ENCODE peak calls at places on chromosome 3, in six cellular contexts. One of them, this sample, is unnamed.
A peak's percentile ranks its signal among the peaks of the same experiment; 100 is the strongest.

GRCh38 chr3:11846281-11847034 is at the start of gene TAMM41:
- DNase-seq in left lung: peak; percentile 95
- DNase-seq in MCF 10A: peak; percentile 90
- DNase-seq in NCI-H460: peak; percentile 83
- DNase-seq in A172: peak; percentile 81
- DNase-seq in left colon: peak; percentile 92
- DNase-seq in this sample: peak; percentile 94

GRCh38 chr3:138463724-138464489 is 29.5 kb downstream of the ESYT3 start:
- DNase-seq in left lung: no peak
- DNase-seq in NCI-H460: no peak
- DNase-seq in A172: no peak
- DNase-seq in left colon: no peak
- DNase-seq in MCF 10A: no peak
- DNase-seq in this sample: no peak

GRCh38 chr3:151430821-151431484 is 29.9 kb downstream of the IGSF10 start:
- DNase-seq in MCF 10A: peak; percentile 62
- DNase-seq in NCI-H460: no peak
- DNase-seq in left lung: no peak
- DNase-seq in A172: no peak
- DNase-seq in left colon: no peak
- DNase-seq in this sample: no peak

GRCh38 chr3:14775574-14775973 is 43.2 kb upstream of the FGD5 start:
- DNase-seq in left colon: no peak
- DNase-seq in MCF 10A: no peak
- DNase-seq in NCI-H460: no peak
- DNase-seq in left lung: no peak
- DNase-seq in A172: no peak
- DNase-seq in this sample: peak; percentile 17

GRCh38 chr3:115974940-115975339 is 351.6 kb downstream of the GAP43 start:
- DNase-seq in left colon: no peak
- DNase-seq in left lung: no peak
- DNase-seq in MCF 10A: no peak
- DNase-seq in NCI-H460: no peak
- DNase-seq in A172: no peak
- DNase-seq in this sample: no peak

GRCh38 chr3:182384182-182384581 is 409.1 kb upstream of the ATP11B start:
- DNase-seq in A172: peak; percentile 8
- DNase-seq in left colon: no peak
- DNase-seq in NCI-H460: no peak
- DNase-seq in left lung: no peak
- DNase-seq in MCF 10A: peak; percentile 23
- DNase-seq in this sample: no peak

GRCh38 chr3:188348445-188349244 is 194.7 kb downstream of the LPP start:
- DNase-seq in MCF 10A: peak; percentile 96
- DNase-seq in left colon: peak; percentile 25
- DNase-seq in NCI-H460: no peak
- DNase-seq in left lung: no peak
- DNase-seq in A172: peak; percentile 92
- DNase-seq in this sample: peak; percentile 70

GRCh38 chr3:21446937-21447336 is 304.1 kb downstream of the ZNF385D start:
- DNase-seq in MCF 10A: no peak
- DNase-seq in A172: no peak
- DNase-seq in left colon: no peak
- DNase-seq in NCI-H460: no peak
- DNase-seq in left lung: no peak
- DNase-seq in this sample: no peak

GRCh38 chr3:89964347-89964746 is 856.9 kb downstream of the EPHA3 start:
- DNase-seq in left lung: no peak
- DNase-seq in NCI-H460: peak; percentile 8
- DNase-seq in MCF 10A: peak; percentile 15
- DNase-seq in A172: no peak
- DNase-seq in left colon: no peak
- DNase-seq in this sample: no peak

GRCh38 chr3:154378311-154378710 is 51.7 kb downstream of the GPR149 start:
- DNase-seq in MCF 10A: no peak
- DNase-seq in NCI-H460: no peak
- DNase-seq in A172: no peak
- DNase-seq in left lung: no peak
- DNase-seq in left colon: no peak
- DNase-seq in this sample: no peak

GRCh38 chr3:155076888-155077287 is 3.2 kb upstream of the MME start:
- DNase-seq in A172: no peak
- DNase-seq in MCF 10A: peak; percentile 25
- DNase-seq in left lung: no peak
- DNase-seq in NCI-H460: no peak
- DNase-seq in left colon: no peak
- DNase-seq in this sample: no peak

GRCh38 chr3:28940530-28940929 is 340.3 kb upstream of the RBMS3 start:
- DNase-seq in left lung: no peak
- DNase-seq in A172: peak; percentile 91
- DNase-seq in left colon: no peak
- DNase-seq in NCI-H460: no peak
- DNase-seq in MCF 10A: peak; percentile 79
- DNase-seq in this sample: peak; percentile 43

GRCh38 chr3:158094917-158095301 is 11.3 kb downstream of the SHOX2 start:
- DNase-seq in MCF 10A: no peak
- DNase-seq in A172: no peak
- DNase-seq in left lung: peak; percentile 53
- DNase-seq in NCI-H460: no peak
- DNase-seq in left colon: no peak
- DNase-seq in this sample: no peak

GRCh38 chr3:107978116-107979057 is 112.4 kb downstream of the CD47 start:
- DNase-seq in left colon: no peak
- DNase-seq in A172: no peak
- DNase-seq in MCF 10A: no peak
- DNase-seq in NCI-H460: no peak
- DNase-seq in left lung: no peak
- DNase-seq in this sample: no peak

GRCh38 chr3:38004415-38005075 is 14.0 kb downstream of the VILL start:
- DNase-seq in A172: peak; percentile 54
- DNase-seq in NCI-H460: peak; percentile 47
- DNase-seq in MCF 10A: peak; percentile 81
- DNase-seq in left lung: no peak
- DNase-seq in left colon: peak; percentile 97
- DNase-seq in this sample: peak; percentile 87

This sample was measured in ureter.